ENCODE peak calls at places on chromosomes 16 and 17, in seven cellular contexts. N, M, T, C, K, S and Q are unnamed samples.

GRCh38 chr17:59825533-59826316 is 67.0 kb downstream of the TUBD1 start:
- DNase-seq in N (no peak), M (no peak), T (no peak), C (peak), K (no peak), S (peak), Q (no peak)

GRCh38 chr16:19588661-19589060 is 33.2 kb downstream of the VPS35L start:
- DNase-seq in N (no peak), M (no peak), T (no peak), C (no peak), K (no peak), S (no peak), Q (no peak)

GRCh38 chr17:7969434-7969833 is 33.0 kb upstream of the GUCY2D start:
- DNase-seq in N (no peak), M (no peak), T (no peak), C (peak), K (no peak), S (no peak), Q (no peak)

GRCh38 chr17:39652635-39653315 is 12.4 kb upstream of the TCAP start:
- DNase-seq in N (peak), M (peak), T (no peak), C (no peak), K (peak), S (no peak), Q (no peak)

GRCh38 chr17:1244606-1245012 is 25.6 kb upstream of the BHLHA9 start:
- DNase-seq in N (no peak), M (no peak), T (no peak), C (no peak), K (no peak), S (no peak), Q (no peak)

GRCh38 chr17:57557793-57558681 is 187.1 kb downstream of the CCDC182 start:
- DNase-seq in N (no peak), M (no peak), T (no peak), C (peak), K (no peak), S (peak), Q (no peak)

GRCh38 chr16:85699628-85700027 is 10.9 kb upstream of the GINS2 start:
- DNase-seq in N (no peak), M (no peak), T (no peak), C (peak), K (peak), S (peak), Q (peak)

GRCh38 chr17:58399974-58400373 is 17.4 kb downstream of the RNF43 start:
- DNase-seq in N (no peak), M (no peak), T (no peak), C (no peak), K (no peak), S (no peak), Q (no peak)

GRCh38 chr16:72938426-72939164 is 109.3 kb downstream of the ZFHX3 start:
- DNase-seq in N (no peak), M (peak), T (peak), C (peak), K (peak), S (peak), Q (no peak)

GRCh38 chr16:4450921-4451619 is 23.4 kb downstream of the NMRAL1 start:
- DNase-seq in N (no peak), M (no peak), T (no peak), C (no peak), K (no peak), S (no peak), Q (no peak)

GRCh38 chr17:28193241-28193640 is 125.8 kb upstream of the TMEM97 start:
- DNase-seq in N (no peak), M (peak), T (peak), C (no peak), K (no peak), S (no peak), Q (peak)

GRCh38 chr16:57985204-57986121 is 14.5 kb upstream of the CNGB1 start:
- DNase-seq in N (no peak), M (no peak), T (no peak), C (no peak), K (peak), S (peak), Q (no peak)

GRCh38 chr17:54882950-54883349 is 17.7 kb upstream of the TOM1L1 start:
- DNase-seq in N (no peak), M (no peak), T (no peak), C (no peak), K (no peak), S (no peak), Q (no peak)

GRCh38 chr17:27560668-27561067 is 70.3 kb upstream of the LGALS9 start:
- DNase-seq in N (no peak), M (no peak), T (no peak), C (peak), K (no peak), S (no peak), Q (no peak)

GRCh38 chr17:70159980-70160379 is 9.4 kb upstream of the KCNJ2 start:
- DNase-seq in N (no peak), M (no peak), T (no peak), C (peak), K (no peak), S (peak), Q (no peak)

GRCh38 chr16:20268409-20268808 is 58.9 kb downstream of the GP2 start:
- DNase-seq in N (no peak), M (no peak), T (no peak), C (no peak), K (no peak), S (no peak), Q (no peak)

GRCh38 chr16:82580293-82580900 is 46.4 kb upstream of the CDH13 start:
- DNase-seq in N (peak), M (peak), T (peak), C (peak), K (peak), S (peak), Q (peak)

GRCh38 chr17:55334285-55334684 is 69.5 kb downstream of the HLF start:
- DNase-seq in N (no peak), M (no peak), T (no peak), C (peak), K (no peak), S (peak), Q (no peak)

GRCh38 chr17:77322534-77323412 is 182.0 kb downstream of the SEC14L1 start:
- DNase-seq in N (no peak), M (peak), T (peak), C (peak), K (no peak), S (peak), Q (no peak)

GRCh38 chr16:4240624-4241023 is 1.3 kb downstream of the SRL start:
- DNase-seq in N (no peak), M (no peak), T (peak), C (no peak), K (no peak), S (no peak), Q (no peak)

GRCh38 chr17:67629963-67630320 is 87.8 kb upstream of the NOL11 start:
- DNase-seq in N (no peak), M (no peak), T (no peak), C (peak), K (no peak), S (peak), Q (no peak)

GRCh38 chr16:83937267-83937666 is 15.8 kb upstream of the OSGIN1 start:
- DNase-seq in N (no peak), M (no peak), T (no peak), C (no peak), K (no peak), S (no peak), Q (no peak)

GRCh38 chr17:33651631-33652030 is 358.5 kb upstream of the ASIC2 start:
- DNase-seq in N (no peak), M (no peak), T (no peak), C (no peak), K (no peak), S (no peak), Q (no peak)

GRCh38 chr16:79372504-79373184 is 227.9 kb downstream of the MAF start:
- DNase-seq in N (no peak), M (no peak), T (no peak), C (peak), K (no peak), S (peak), Q (no peak)

GRCh38 chr16:87076950-87077749 is 240.0 kb downstream of the C16orf95 start:
- DNase-seq in N (no peak), M (peak), T (peak), C (peak), K (peak), S (peak), Q (no peak)

GRCh38 chr16:57764341-57765159 is 29.0 kb downstream of the KATNB1 start:
- DNase-seq in N (no peak), M (no peak), T (no peak), C (peak), K (no peak), S (peak), Q (no peak)

GRCh38 chr16:24999856-25000447 is 15.2 kb downstream of the ARHGAP17 start:
- DNase-seq in N (no peak), M (no peak), T (peak), C (no peak), K (no peak), S (no peak), Q (no peak)

GRCh38 chr17:72826602-72827001 is 265.9 kb downstream of the SLC39A11 start:
- DNase-seq in N (no peak), M (no peak), T (no peak), C (peak), K (no peak), S (peak), Q (no peak)

GRCh38 chr16:65624246-65624645 is 502.4 kb upstream of the CDH11 start:
- DNase-seq in N (no peak), M (no peak), T (no peak), C (no peak), K (no peak), S (no peak), Q (no peak)

GRCh38 chr16:30041841-30042240 is 10.8 kb upstream of the TLCD3B start:
- DNase-seq in N (no peak), M (no peak), T (no peak), C (peak), K (no peak), S (peak), Q (no peak)

GRCh38 chr17:12730931-12731521 is 58.3 kb upstream of the ARHGAP44 start:
- DNase-seq in N (no peak), M (no peak), T (peak), C (peak), K (no peak), S (peak), Q (peak)

GRCh38 chr17:50364715-50365114 is 8.3 kb downstream of the MRPL27 start:
- DNase-seq in N (no peak), M (no peak), T (no peak), C (no peak), K (no peak), S (peak), Q (no peak)